ENCODE peak calls at places on chromosomes 5 and 9, in nine cellular contexts. H is tibial artery, X is endothelial cell of umbilical vein, N is HL-60, B is heart right ventricle, P is cardiac muscle cell, M is lung, R is DND-41, I is left ventricle myocardium inferior. Y is an unnamed sample.

GRCh38 chr9:134243778-134244467 is 79.6 kb upstream of the RNU6ATAC start:
- DNase-seq in R (no peak), X (no peak), H (peak), N (peak), B (no peak), M (peak), I (no peak), P (no peak), Y (no peak)

GRCh38 chr9:38060688-38061087 is 8.3 kb downstream of the SHB start:
- DNase-seq in P (no peak), R (no peak), H (no peak), X (no peak), M (no peak), N (no peak), I (no peak), B (no peak), Y (no peak)

GRCh38 chr5:100252040-100252439 is 283.1 kb upstream of the FAM174A start:
- DNase-seq in R (no peak), H (no peak), N (no peak), P (no peak), X (no peak), M (no peak), I (no peak), B (no peak), Y (no peak)

GRCh38 chr9:116395409-116396037 is 241.9 kb downstream of the PAPPA start:
- DNase-seq in B (no peak), R (no peak), H (no peak), P (no peak), I (no peak), X (no peak), M (no peak), N (no peak), Y (no peak)

GRCh38 chr9:10268500-10269485 is 344.0 kb downstream of the PTPRD start:
- DNase-seq in R (no peak), P (peak), B (peak), X (peak), M (no peak), N (peak), I (no peak), H (no peak), Y (peak)

GRCh38 chr5:172410160-172410559 is 44.2 kb downstream of the SH3PXD2B start:
- DNase-seq in B (no peak), H (no peak), P (no peak), N (peak), M (no peak), X (no peak), I (no peak), R (no peak), Y (no peak)

GRCh38 chr9:121261107-121261460 is 6.9 kb upstream of the GSN start:
- DNase-seq in N (no peak), P (no peak), X (peak), B (no peak), R (no peak), M (no peak), I (no peak), H (no peak), Y (no peak)

GRCh38 chr9:131095666-131096489 is 453 bp upstream of the AIF1L start:
- DNase-seq in M (no peak), X (peak), N (peak), R (no peak), P (peak), I (no peak), H (no peak), B (peak), Y (peak)

GRCh38 chr9:99019523-99020331 is 76.0 kb downstream of the COL15A1 start:
- DNase-seq in M (no peak), P (no peak), H (no peak), X (peak), B (no peak), R (no peak), N (no peak), I (no peak), Y (peak)

GRCh38 chr9:122464633-122465567 is 12.8 kb downstream of the OR1J1 start:
- DNase-seq in I (peak), B (peak), R (peak), M (peak), X (peak), P (peak), H (peak), N (peak), Y (peak)

GRCh38 chr5:124342027-124342471 is 404.4 kb downstream of the ZNF608 start:
- DNase-seq in X (peak), M (peak), P (peak), H (no peak), I (peak), N (no peak), R (no peak), B (peak), Y (no peak)

GRCh38 chr5:106521701-106522100 is 1149.0 kb downstream of the EFNA5 start:
- DNase-seq in N (no peak), X (peak), B (no peak), H (no peak), I (no peak), R (no peak), P (no peak), M (no peak), Y (no peak)

GRCh38 chr5:150000990-150001659 is 586 bp downstream of the HMGXB3 start:
- DNase-seq in R (peak), M (peak), B (peak), X (peak), H (peak), P (peak), I (peak), N (peak), Y (peak)

DNA sequence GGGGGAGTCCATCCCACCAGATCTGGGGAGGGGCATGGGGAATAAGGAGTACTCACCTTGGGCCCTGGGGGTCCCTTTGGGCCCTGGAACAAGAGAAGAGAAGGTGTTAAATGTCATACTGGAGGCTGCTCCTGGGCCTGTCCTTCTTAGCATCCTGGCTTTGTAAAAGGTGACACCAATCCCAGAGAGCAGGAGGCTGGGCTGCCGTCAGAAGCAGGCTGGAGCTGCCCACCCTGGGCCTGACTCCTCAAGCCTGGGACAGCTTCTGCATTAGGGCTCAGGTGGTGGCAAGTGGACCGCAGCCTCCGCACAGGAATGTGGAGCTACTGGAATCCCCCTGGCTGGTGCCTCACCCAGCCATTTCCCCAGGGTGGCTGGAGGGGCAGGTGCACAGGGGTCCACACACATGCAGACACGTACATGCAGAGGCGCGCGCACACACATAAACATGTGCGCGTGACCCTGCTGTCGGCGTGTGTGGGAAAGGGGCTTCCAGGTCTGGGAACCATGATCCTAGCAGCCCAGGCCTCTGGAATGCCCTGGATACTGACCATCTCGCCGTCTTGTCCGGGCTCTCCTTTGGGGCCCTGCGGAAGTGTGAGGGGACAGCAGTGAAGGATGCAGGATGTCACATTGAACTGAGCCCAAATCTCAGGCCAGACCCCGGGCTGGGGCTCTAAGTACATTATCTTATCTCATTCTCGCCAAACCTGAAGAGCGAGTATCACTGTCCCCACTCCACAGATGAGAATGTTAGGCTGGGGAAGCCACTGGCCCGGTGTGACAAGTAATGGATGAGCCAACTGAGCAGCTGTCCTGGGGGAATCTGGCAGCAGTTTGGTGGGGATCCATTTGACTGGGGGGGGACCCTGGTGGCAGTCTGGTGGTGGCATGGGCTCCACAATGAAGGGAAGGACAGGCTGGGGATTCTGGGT is 29.3 kb upstream of the PHYKPL start:
- DNase-seq in H (no peak), N (no peak), X (no peak), R (no peak), B (no peak), I (no peak), P (no peak), M (no peak), Y (no peak)
- TF ChIP-seq CTCF in H (no peak), N (no peak), X (no peak), R (no peak), B (no peak), I (no peak), P (no peak), M (no peak), Y (no peak)

DNA sequence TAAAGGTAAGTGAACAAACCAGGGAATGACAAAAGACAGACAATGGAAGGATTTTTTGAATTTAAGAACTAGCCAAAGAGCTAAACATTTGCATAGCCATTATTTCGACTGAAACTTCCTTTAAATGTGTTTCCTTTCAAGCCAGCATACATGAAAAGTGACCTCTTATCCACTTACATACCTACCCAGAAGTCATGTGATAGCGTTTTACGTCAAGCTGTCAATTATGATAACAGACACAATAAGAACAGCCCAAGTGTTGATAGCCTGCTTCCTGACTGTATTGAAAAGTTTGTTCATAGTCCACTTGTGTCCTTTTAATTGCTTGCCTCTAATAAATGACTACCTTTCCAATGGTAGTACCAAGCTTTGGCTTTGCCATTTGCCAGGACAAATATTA is 206.0 kb downstream of the NFIB start:
- DNase-seq in H (no peak), N (no peak), B (no peak), I (no peak), X (peak), P (peak), R (no peak), M (no peak), Y (no peak)
- H3K27ac ChIP-seq in H (no peak), N (no peak), B (peak), I (peak), X (peak), P (peak), R (no peak), M (peak), Y (no peak)

DNA sequence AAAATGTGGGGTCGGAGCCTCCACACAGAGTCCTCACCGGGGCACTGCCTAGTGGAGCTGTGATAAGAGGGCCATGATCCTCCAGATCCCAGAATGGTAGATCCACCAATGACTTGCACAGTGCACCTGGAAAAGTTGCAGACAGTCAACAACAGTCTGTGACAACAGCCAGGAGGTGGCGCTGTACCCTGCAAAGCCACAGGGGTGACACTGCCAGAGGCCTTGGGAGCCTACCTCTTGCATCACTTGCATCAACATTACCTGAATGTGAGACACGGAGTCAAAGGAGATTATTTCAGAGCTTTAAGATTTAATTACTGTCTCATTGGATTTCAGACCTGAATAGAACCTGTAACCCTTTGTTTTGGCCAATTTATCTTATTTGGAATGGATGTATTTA is 614.1 kb upstream of the CDH9 start:
- DNase-seq in B (no peak), H (no peak), X (no peak), I (no peak), P (no peak), N (no peak), R (no peak), M (no peak), Y (no peak)
- TF ChIP-seq CTCF in B (no peak), H (no peak), X (no peak), I (no peak), P (no peak), N (no peak), R (peak), M (no peak), Y (no peak)

GRCh38 chr5:107572800-107573368 is 97.9 kb downstream of the EFNA5 start:
- DNase-seq in M (no peak), B (no peak), P (no peak), R (no peak), H (no peak), N (no peak), I (no peak), X (no peak), Y (no peak)

GRCh38 chr5:107576155-107576554 is 94.6 kb downstream of the EFNA5 start:
- DNase-seq in H (no peak), X (peak), R (no peak), B (no peak), N (no peak), M (no peak), I (no peak), P (no peak), Y (no peak)

GRCh38 chr5:107578051-107578635 is 92.6 kb downstream of the EFNA5 start:
- DNase-seq in P (no peak), B (no peak), R (no peak), I (no peak), H (peak), X (no peak), N (no peak), M (no peak), Y (peak)

GRCh38 chr5:107577551-107577950 is 93.2 kb downstream of the EFNA5 start:
- DNase-seq in X (no peak), M (no peak), P (no peak), H (no peak), I (no peak), R (no peak), N (no peak), B (no peak), Y (no peak)

GRCh38 chr5:107576736-107577440 is 93.8 kb downstream of the EFNA5 start:
- DNase-seq in B (no peak), N (no peak), R (no peak), I (no peak), H (no peak), X (no peak), P (no peak), M (no peak), Y (peak)
- H3K27ac ChIP-seq in B (no peak), N (no peak), R (no peak), I (no peak), H (no peak), X (no peak), P (no peak), M (peak), Y (peak)

GRCh38 chr9:17117372-17117771 is 17.5 kb upstream of the CNTLN start:
- DNase-seq in X (no peak), R (no peak), M (no peak), P (no peak), H (no peak), I (no peak), N (no peak), B (no peak), Y (no peak)

GRCh38 chr9:17121264-17121663 is 13.6 kb upstream of the CNTLN start:
- DNase-seq in N (no peak), I (no peak), B (no peak), M (no peak), X (no peak), H (no peak), R (no peak), P (no peak), Y (no peak)

GRCh38 chr9:17120203-17120602 is 14.6 kb upstream of the CNTLN start:
- DNase-seq in H (no peak), P (no peak), N (no peak), R (no peak), X (no peak), B (no peak), I (no peak), M (no peak), Y (no peak)

GRCh38 chr9:17116400-17116837 is 18.4 kb upstream of the CNTLN start:
- DNase-seq in N (no peak), M (no peak), I (no peak), X (peak), B (no peak), H (no peak), R (no peak), P (peak), Y (peak)
- TF ChIP-seq CTCF in N (no peak), M (peak), I (peak), X (no peak), B (peak), H (peak), R (peak), P (peak), Y (peak)

GRCh38 chr9:83431470-83432060 is 106.6 kb downstream of the FRMD3 start:
- DNase-seq in R (no peak), M (peak), P (no peak), X (peak), H (peak), N (no peak), B (no peak), I (peak), Y (no peak)

GRCh38 chr9:83429229-83429628 is 109.0 kb downstream of the FRMD3 start:
- DNase-seq in R (no peak), X (no peak), I (no peak), M (no peak), N (no peak), H (no peak), B (no peak), P (no peak), Y (no peak)

GRCh38 chr9:83432877-83433276 is 105.3 kb downstream of the FRMD3 start:
- DNase-seq in N (no peak), R (no peak), P (no peak), M (no peak), B (no peak), I (no peak), H (no peak), X (no peak), Y (no peak)

GRCh38 chr9:83432104-83432627 is 106.0 kb downstream of the FRMD3 start:
- DNase-seq in P (no peak), X (peak), R (no peak), B (peak), H (peak), I (peak), M (peak), N (no peak), Y (no peak)

GRCh38 chr9:83430681-83431080 is 107.5 kb downstream of the FRMD3 start:
- DNase-seq in I (no peak), N (no peak), M (no peak), R (no peak), P (no peak), H (peak), X (no peak), B (no peak), Y (no peak)
- H3K27ac ChIP-seq in I (peak), N (no peak), M (no peak), R (no peak), P (no peak), H (no peak), X (no peak), B (peak), Y (no peak)

GRCh38 chr9:8014987-8015682 is 215.6 kb upstream of the DMAC1 start:
- DNase-seq in M (no peak), N (no peak), R (no peak), B (no peak), I (no peak), H (no peak), P (no peak), X (no peak), Y (no peak)
- TF ChIP-seq CTCF in M (no peak), N (no peak), R (no peak), B (no peak), I (no peak), H (no peak), P (no peak), X (no peak), Y (no peak)

Y was measured in RWPE1.